ENCODE peak calls at places on chromosomes 13 and 19, in eight cellular contexts. Y is MCF 10A; W is CD8-positive, alpha-beta T cell; Z is tibial nerve; P is neural crest cell; X is GM10248; R is spleen; F is mesothelial cell of epicardium. O is an unnamed sample.

GRCh38 chr19:55116232-55117062 is 990 bp downstream of the PPP1R12C start:
- DNase-seq in Y (peak), W (peak), Z (no peak), P (peak), X (peak), R (peak), F (no peak), O (no peak)

GRCh38 chr19:47601180-47601904 is 7.6 kb upstream of the BICRA start:
- DNase-seq in Y (no peak), W (no peak), Z (no peak), P (no peak), X (no peak), R (no peak), F (no peak), O (no peak)

GRCh38 chr19:11435057-11435832 is at the start of the genes ODAD3 and PRKCSH:
- DNase-seq in Y (peak), W (peak), Z (peak), P (peak), X (peak), R (peak), F (peak), O (peak)

GRCh38 chr13:28392896-28393295 is 102.0 kb downstream of the FLT1 start:
- DNase-seq in Y (no peak), W (no peak), Z (no peak), P (no peak), X (no peak), R (no peak), F (no peak), O (no peak)

GRCh38 chr19:14407889-14408640 is 11.1 kb downstream of the DDX39A start:
- DNase-seq in Y (no peak), W (no peak), Z (no peak), P (no peak), X (no peak), R (no peak), F (no peak), O (no peak)

GRCh38 chr13:67971291-67971690 is 741.2 kb upstream of the PCDH9 start:
- DNase-seq in Y (no peak), W (no peak), Z (no peak), P (no peak), X (no peak), R (no peak), F (no peak), O (no peak)

GRCh38 chr13:70812481-70812880 is 704.2 kb upstream of the KLHL1 start:
- DNase-seq in Y (no peak), W (no peak), Z (no peak), P (no peak), X (no peak), R (no peak), F (no peak), O (no peak)

GRCh38 chr13:25085125-25085742 is 10.7 kb upstream of the PABPC3 start:
- DNase-seq in Y (peak), W (no peak), Z (no peak), P (peak), X (peak), R (no peak), F (no peak), O (no peak)

GRCh38 chr19:3275068-3275582 is 50.7 kb downstream of the CELF5 start:
- DNase-seq in Y (no peak), W (peak), Z (no peak), P (peak), X (peak), R (no peak), F (no peak), O (no peak)

GRCh38 chr19:3357731-3358391 is 8.5 kb upstream of the NFIC start:
- DNase-seq in Y (no peak), W (no peak), Z (no peak), P (no peak), X (no peak), R (peak), F (no peak), O (no peak)

GRCh38 chr19:16340092-16340491 is 15.5 kb downstream of the KLF2 start:
- DNase-seq in Y (no peak), W (no peak), Z (no peak), P (no peak), X (no peak), R (no peak), F (no peak), O (no peak)

GRCh38 chr13:110853235-110853721 is 61.6 kb downstream of the ANKRD10 start:
- DNase-seq in Y (no peak), W (no peak), Z (no peak), P (no peak), X (no peak), R (no peak), F (no peak), O (no peak)

GRCh38 chr13:21435710-21436151 is 23.4 kb downstream of the ZDHHC20 start:
- DNase-seq in Y (peak), W (peak), Z (no peak), P (no peak), X (peak), R (peak), F (no peak), O (no peak)

GRCh38 chr19:30053558-30053957 is 111.5 kb downstream of the URI1 start:
- DNase-seq in Y (no peak), W (no peak), Z (no peak), P (no peak), X (no peak), R (no peak), F (no peak), O (no peak)

GRCh38 chr19:9709305-9709704 is 34.4 kb upstream of the ZNF562 start:
- DNase-seq in Y (no peak), W (no peak), Z (no peak), P (no peak), X (no peak), R (no peak), F (no peak), O (no peak)

GRCh38 chr13:65808061-65808460 is 1422.1 kb downstream of the PCDH9 start:
- DNase-seq in Y (no peak), W (no peak), Z (no peak), P (no peak), X (no peak), R (no peak), F (no peak), O (no peak)

GRCh38 chr13:26604784-26605183 is 47.3 kb downstream of the WASF3 start:
- DNase-seq in Y (no peak), W (no peak), Z (peak), P (no peak), X (no peak), R (no peak), F (no peak), O (no peak)

GRCh38 chr13:26601669-26602068 is 44.2 kb downstream of the WASF3 start:
- DNase-seq in Y (peak), W (no peak), Z (no peak), P (no peak), X (peak), R (no peak), F (no peak), O (no peak)

GRCh38 chr13:26600345-26600761 is 42.9 kb downstream of the WASF3 start:
- DNase-seq in Y (no peak), W (no peak), Z (no peak), P (no peak), X (no peak), R (no peak), F (no peak), O (no peak)

GRCh38 chr13:26602783-26603182 is 45.3 kb downstream of the WASF3 start:
- DNase-seq in Y (no peak), W (no peak), Z (no peak), P (no peak), X (no peak), R (no peak), F (no peak), O (no peak)

GRCh38 chr13:26605845-26606244 is 48.4 kb downstream of the WASF3 start:
- DNase-seq in Y (no peak), W (no peak), Z (no peak), P (no peak), X (no peak), R (no peak), F (no peak), O (no peak)
- TF ChIP-seq CTCF in Y (no peak), W (no peak), Z (no peak), P (peak), X (no peak), R (no peak), F (no peak), O (peak)

GRCh38 chr19:58552655-58553054 is 2.2 kb downstream of the CHMP2A start:
- DNase-seq in Y (no peak), W (no peak), Z (no peak), P (no peak), X (no peak), R (no peak), F (no peak), O (no peak)
- TF ChIP-seq CTCF in Y (no peak), W (no peak), Z (no peak), P (no peak), X (no peak), R (no peak), F (no peak), O (no peak)

GRCh38 chr13:95237310-95237870 is 63.9 kb downstream of the ABCC4 start:
- DNase-seq in Y (no peak), W (no peak), Z (no peak), P (no peak), X (no peak), R (no peak), F (no peak), O (no peak)

GRCh38 chr13:95235944-95236343 is 65.3 kb downstream of the ABCC4 start:
- DNase-seq in Y (no peak), W (no peak), Z (no peak), P (no peak), X (no peak), R (no peak), F (no peak), O (no peak)

GRCh38 chr13:95235199-95235726 is 66.0 kb downstream of the ABCC4 start:
- DNase-seq in Y (no peak), W (no peak), Z (no peak), P (no peak), X (no peak), R (no peak), F (no peak), O (no peak)

GRCh38 chr13:95239293-95239692 is 62.0 kb downstream of the ABCC4 start:
- DNase-seq in Y (no peak), W (no peak), Z (no peak), P (no peak), X (peak), R (no peak), F (no peak), O (no peak)

GRCh38 chr13:95236774-95237173 is 64.5 kb downstream of the ABCC4 start:
- DNase-seq in Y (no peak), W (no peak), Z (no peak), P (no peak), X (no peak), R (no peak), F (no peak), O (no peak)
- TF ChIP-seq CTCF in Y (no peak), W (no peak), Z (no peak), P (no peak), X (no peak), R (no peak), F (no peak), O (no peak)

DNA sequence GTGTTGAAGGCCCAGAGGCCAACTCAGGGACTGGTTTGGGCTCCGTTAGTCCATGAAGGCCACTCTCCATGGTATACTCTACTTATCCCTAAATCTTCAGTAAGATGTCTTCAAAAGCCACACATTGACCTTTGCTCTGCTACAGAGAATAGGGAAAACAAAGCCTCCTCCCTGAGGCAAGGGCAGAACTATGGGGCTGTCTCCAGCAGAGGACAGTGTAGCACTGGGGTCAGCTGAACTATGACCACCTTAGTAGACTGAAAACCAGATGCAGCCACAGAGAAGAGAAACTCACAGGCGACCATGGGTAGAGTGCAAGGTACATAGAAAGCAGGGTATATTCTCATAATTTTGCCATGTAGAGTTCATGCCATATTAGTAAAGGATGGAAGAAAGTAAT is 587.4 kb downstream of the LMO7 start:
- DNase-seq in Y (peak), W (no peak), Z (no peak), P (no peak), X (no peak), R (no peak), F (no peak), O (no peak)
- TF ChIP-seq CTCF in Y (no peak), W (no peak), Z (no peak), P (no peak), X (no peak), R (no peak), F (no peak), O (no peak)

O was measured in chondrocyte.